ENCODE peak calls at places on chromosomes 11 and 22, in eight cellular contexts. One of them, this sample, is unnamed. For H3K27me3, the result is how much of the 10 kb centered on the place peaks cover.

GRCh38 chr11:77981346-77981947 is 13.0 kb downstream of the INTS4 start:
- DNase-seq in fibroblast of lung: no peak
- DNase-seq in A673: no peak
- DNase-seq in IMR-90: no peak
- DNase-seq in CD8-positive, alpha-beta T cell: no peak
- DNase-seq in tibial artery: no peak
- DNase-seq in heart right ventricle: no peak
- DNase-seq in spleen: no peak
- DNase-seq in this sample: no peak

GRCh38 chr11:2833051-2833937 is 52.3 kb downstream of the CDKN1C start:
- DNase-seq in tibial artery: no peak
- DNase-seq in IMR-90: no peak
- DNase-seq in CD8-positive, alpha-beta T cell: no peak
- DNase-seq in spleen: no peak
- DNase-seq in fibroblast of lung: no peak
- DNase-seq in heart right ventricle: peak
- DNase-seq in A673: no peak
- DNase-seq in this sample: no peak

GRCh38 chr11:111310088-111310487 is 11.7 kb downstream of the POU2AF3 start:
- DNase-seq in tibial artery: no peak
- DNase-seq in heart right ventricle: no peak
- DNase-seq in spleen: no peak
- DNase-seq in fibroblast of lung: no peak
- DNase-seq in CD8-positive, alpha-beta T cell: no peak
- DNase-seq in A673: peak
- DNase-seq in IMR-90: no peak
- DNase-seq in this sample: no peak

GRCh38 chr11:66860449-66860831 is 3.6 kb downstream of the LRFN4 start:
- DNase-seq in A673: no peak
- DNase-seq in fibroblast of lung: no peak
- DNase-seq in heart right ventricle: no peak
- DNase-seq in CD8-positive, alpha-beta T cell: no peak
- DNase-seq in spleen: no peak
- DNase-seq in tibial artery: no peak
- DNase-seq in IMR-90: no peak
- DNase-seq in this sample: no peak

GRCh38 chr11:22466809-22467208 is 128.6 kb downstream of the SLC17A6 start:
- DNase-seq in spleen: no peak
- DNase-seq in IMR-90: peak
- DNase-seq in tibial artery: no peak
- DNase-seq in CD8-positive, alpha-beta T cell: no peak
- DNase-seq in heart right ventricle: no peak
- DNase-seq in fibroblast of lung: peak
- DNase-seq in A673: no peak
- DNase-seq in this sample: peak

GRCh38 chr11:114619659-114620173 is 24.1 kb upstream of the NXPE4 start:
- DNase-seq in IMR-90: no peak
- DNase-seq in tibial artery: no peak
- DNase-seq in fibroblast of lung: no peak
- DNase-seq in A673: no peak
- DNase-seq in spleen: no peak
- DNase-seq in CD8-positive, alpha-beta T cell: no peak
- DNase-seq in heart right ventricle: no peak
- DNase-seq in this sample: no peak

GRCh38 chr11:74159642-74160041 is 11.2 kb downstream of the C2CD3 start:
- DNase-seq in tibial artery: no peak
- DNase-seq in CD8-positive, alpha-beta T cell: no peak
- DNase-seq in A673: no peak
- DNase-seq in fibroblast of lung: no peak
- DNase-seq in heart right ventricle: no peak
- DNase-seq in spleen: no peak
- DNase-seq in IMR-90: peak
- DNase-seq in this sample: no peak

GRCh38 chr11:8839957-8840945 is 70.7 kb upstream of the AKIP1 start:
- DNase-seq in A673: no peak
- DNase-seq in heart right ventricle: no peak
- DNase-seq in fibroblast of lung: peak
- DNase-seq in tibial artery: no peak
- DNase-seq in CD8-positive, alpha-beta T cell: no peak
- DNase-seq in IMR-90: peak
- DNase-seq in spleen: peak
- DNase-seq in this sample: no peak

GRCh38 chr11:19055016-19055415 is 5.5 kb downstream of the MRGPRX2 start:
- DNase-seq in fibroblast of lung: peak
- DNase-seq in A673: no peak
- DNase-seq in heart right ventricle: no peak
- DNase-seq in IMR-90: no peak
- DNase-seq in spleen: no peak
- DNase-seq in CD8-positive, alpha-beta T cell: no peak
- DNase-seq in tibial artery: no peak
- DNase-seq in this sample: no peak

GRCh38 chr11:110522456-110522855 is 92.7 kb downstream of the FDX1 start:
- DNase-seq in IMR-90: no peak
- DNase-seq in spleen: no peak
- DNase-seq in A673: peak
- DNase-seq in CD8-positive, alpha-beta T cell: no peak
- DNase-seq in tibial artery: no peak
- DNase-seq in heart right ventricle: no peak
- DNase-seq in fibroblast of lung: peak
- DNase-seq in this sample: no peak

GRCh38 chr11:75873417-75874148 is 58.6 kb downstream of the UVRAG start:
- DNase-seq in heart right ventricle: no peak
- DNase-seq in spleen: no peak
- DNase-seq in tibial artery: no peak
- DNase-seq in A673: no peak
- DNase-seq in IMR-90: no peak
- DNase-seq in CD8-positive, alpha-beta T cell: no peak
- DNase-seq in fibroblast of lung: no peak
- DNase-seq in this sample: no peak

GRCh38 chr11:102761646-102762238 is 18.7 kb downstream of the MMP10 start:
- DNase-seq in heart right ventricle: no peak
- DNase-seq in CD8-positive, alpha-beta T cell: no peak
- DNase-seq in A673: peak
- DNase-seq in fibroblast of lung: peak
- DNase-seq in spleen: no peak
- DNase-seq in tibial artery: no peak
- DNase-seq in IMR-90: no peak
- DNase-seq in this sample: peak

GRCh38 chr11:95154514-95154913 is 64.9 kb downstream of the ENDOD1 start:
- DNase-seq in A673: peak
- DNase-seq in tibial artery: no peak
- DNase-seq in heart right ventricle: no peak
- DNase-seq in CD8-positive, alpha-beta T cell: peak
- DNase-seq in fibroblast of lung: peak
- DNase-seq in spleen: no peak
- DNase-seq in IMR-90: peak
- DNase-seq in this sample: no peak

GRCh38 chr22:39598017-39598965 is 27.7 kb downstream of the CACNA1I start:
- DNase-seq in A673: no peak
- DNase-seq in CD8-positive, alpha-beta T cell: peak
- DNase-seq in tibial artery: no peak
- DNase-seq in IMR-90: no peak
- DNase-seq in heart right ventricle: peak
- DNase-seq in fibroblast of lung: no peak
- DNase-seq in spleen: peak
- DNase-seq in this sample: no peak

GRCh38 chr11:6855971-6856542 is 6.8 kb upstream of the OR10A2 start:
- DNase-seq in A673: no peak
- DNase-seq in spleen: no peak
- DNase-seq in heart right ventricle: no peak
- DNase-seq in IMR-90: peak
- DNase-seq in CD8-positive, alpha-beta T cell: no peak
- DNase-seq in tibial artery: no peak
- DNase-seq in fibroblast of lung: peak
- DNase-seq in this sample: peak

GRCh38 chr11:111846640-111847039 is 24.7 kb downstream of the ALG9 start:
- DNase-seq in A673: peak
- DNase-seq in spleen: no peak
- DNase-seq in IMR-90: peak
- DNase-seq in heart right ventricle: no peak
- DNase-seq in fibroblast of lung: peak
- DNase-seq in tibial artery: no peak
- DNase-seq in CD8-positive, alpha-beta T cell: no peak
- DNase-seq in this sample: peak

GRCh38 chr22:32181043-32181442 is 21.9 kb upstream of the C22orf42 start:
- DNase-seq in A673: no peak
- DNase-seq in IMR-90: no peak
- DNase-seq in fibroblast of lung: no peak
- DNase-seq in tibial artery: no peak
- DNase-seq in CD8-positive, alpha-beta T cell: no peak
- DNase-seq in spleen: no peak
- DNase-seq in heart right ventricle: no peak
- DNase-seq in this sample: no peak

GRCh38 chr11:43942651-43943356 is 367 bp downstream of the C11orf96 start:
- DNase-seq in A673: peak
- DNase-seq in tibial artery: peak
- DNase-seq in IMR-90: peak
- DNase-seq in spleen: no peak
- DNase-seq in fibroblast of lung: peak
- DNase-seq in heart right ventricle: peak
- DNase-seq in CD8-positive, alpha-beta T cell: no peak
- DNase-seq in this sample: peak

GRCh38 chr11:57900315-57900714 is 123.4 kb upstream of the OR9Q1 start:
- DNase-seq in spleen: no peak
- DNase-seq in fibroblast of lung: no peak
- DNase-seq in CD8-positive, alpha-beta T cell: no peak
- DNase-seq in heart right ventricle: no peak
- DNase-seq in tibial artery: no peak
- DNase-seq in A673: no peak
- DNase-seq in IMR-90: no peak
- DNase-seq in this sample: no peak

GRCh38 chr11:266676-267439 is 11.3 kb upstream of the NLRP6 start:
- DNase-seq in IMR-90: no peak
- DNase-seq in CD8-positive, alpha-beta T cell: peak
- DNase-seq in heart right ventricle: no peak
- DNase-seq in A673: no peak
- DNase-seq in spleen: peak
- DNase-seq in tibial artery: peak
- DNase-seq in fibroblast of lung: no peak
- DNase-seq in this sample: no peak

GRCh38 chr11:269146-269890 is 8.9 kb upstream of the NLRP6 start:
- DNase-seq in heart right ventricle: no peak
- DNase-seq in tibial artery: peak
- DNase-seq in spleen: peak
- DNase-seq in CD8-positive, alpha-beta T cell: peak
- DNase-seq in IMR-90: no peak
- DNase-seq in A673: no peak
- DNase-seq in fibroblast of lung: no peak
- DNase-seq in this sample: no peak

GRCh38 chr11:271316-271715 is 6.9 kb upstream of the NLRP6 start:
- DNase-seq in spleen: peak
- DNase-seq in tibial artery: no peak
- DNase-seq in IMR-90: no peak
- DNase-seq in A673: no peak
- DNase-seq in heart right ventricle: no peak
- DNase-seq in fibroblast of lung: no peak
- DNase-seq in CD8-positive, alpha-beta T cell: no peak
- DNase-seq in this sample: no peak

GRCh38 chr11:270451-271208 is 7.6 kb upstream of the NLRP6 start:
- DNase-seq in CD8-positive, alpha-beta T cell: no peak
- DNase-seq in tibial artery: peak
- DNase-seq in IMR-90: no peak
- DNase-seq in fibroblast of lung: no peak
- DNase-seq in spleen: peak
- DNase-seq in A673: no peak
- DNase-seq in heart right ventricle: no peak
- DNase-seq in this sample: no peak

DNA sequence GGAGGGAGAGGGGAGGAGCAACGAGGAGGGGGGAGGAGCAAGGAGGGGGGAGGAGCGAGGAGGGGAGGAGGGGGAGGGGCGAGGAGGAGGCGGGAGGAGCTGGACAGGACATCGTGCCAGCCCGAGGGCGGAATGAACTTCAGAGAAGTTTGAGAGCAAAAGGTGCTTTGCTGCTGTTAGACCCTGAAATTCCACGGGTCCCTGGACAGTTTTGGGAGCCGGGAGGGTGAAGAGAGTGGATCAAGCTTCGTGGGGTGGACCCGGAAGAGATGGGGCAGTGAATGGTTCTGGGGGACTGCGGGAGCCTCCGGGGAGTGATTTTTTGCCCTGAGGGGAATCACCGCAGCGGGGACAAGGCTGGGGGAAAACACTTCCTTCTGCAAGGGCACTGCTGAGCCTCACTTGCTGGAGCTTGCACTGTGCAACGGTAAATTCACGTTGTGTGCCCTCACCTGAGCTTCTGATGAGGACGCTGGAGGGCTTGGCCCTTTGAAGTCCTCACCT is 10.7 kb upstream of the NLRP6 start:
- DNase-seq in A673: no peak
- DNase-seq in CD8-positive, alpha-beta T cell: peak
- DNase-seq in spleen: peak
- DNase-seq in heart right ventricle: no peak
- DNase-seq in fibroblast of lung: no peak
- DNase-seq in IMR-90: no peak
- DNase-seq in tibial artery: peak
- DNase-seq in this sample: no peak
- H3K4me3 ChIP-seq in A673: no peak
- H3K4me3 ChIP-seq in CD8-positive, alpha-beta T cell: peak
- H3K4me3 ChIP-seq in spleen: peak
- H3K4me3 ChIP-seq in heart right ventricle: peak
- H3K4me3 ChIP-seq in fibroblast of lung: no peak
- H3K4me3 ChIP-seq in IMR-90: no peak
- H3K4me3 ChIP-seq in tibial artery: peak
- H3K4me3 ChIP-seq in this sample: no peak

DNA sequence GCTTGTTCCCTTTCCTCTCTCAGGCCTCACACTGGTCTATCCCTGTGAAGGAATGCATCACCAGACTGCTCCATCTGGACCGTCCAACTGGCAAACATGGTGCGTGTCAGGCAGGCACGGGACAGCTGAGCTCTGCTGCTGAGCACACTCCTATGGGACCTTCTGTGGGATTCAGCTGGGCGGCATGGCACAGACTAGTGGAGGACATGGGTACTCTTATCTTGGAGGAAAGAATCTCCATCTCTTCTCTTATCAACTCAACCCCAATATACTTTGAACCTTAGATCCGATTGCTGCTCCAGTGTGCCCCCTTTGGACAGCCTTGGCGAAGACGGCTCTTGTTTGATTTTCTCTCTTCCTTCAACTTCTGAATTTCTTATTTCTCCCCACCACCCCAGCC is 593.6 kb downstream of the ETS1 start:
- DNase-seq in A673: peak
- DNase-seq in spleen: no peak
- DNase-seq in tibial artery: no peak
- DNase-seq in IMR-90: no peak
- DNase-seq in CD8-positive, alpha-beta T cell: no peak
- DNase-seq in heart right ventricle: no peak
- DNase-seq in fibroblast of lung: no peak
- DNase-seq in this sample: no peak
- TF ChIP-seq CTCF in A673: peak
- TF ChIP-seq CTCF in spleen: no peak
- TF ChIP-seq CTCF in tibial artery: no peak
- TF ChIP-seq CTCF in IMR-90: no peak
- TF ChIP-seq CTCF in CD8-positive, alpha-beta T cell: no peak
- TF ChIP-seq CTCF in heart right ventricle: no peak
- TF ChIP-seq CTCF in fibroblast of lung: peak
- TF ChIP-seq CTCF in this sample: peak

GRCh38 chr22:20794132-20794990 is 20.4 kb downstream of the SERPIND1 start:
- DNase-seq in heart right ventricle: no peak
- DNase-seq in spleen: no peak
- DNase-seq in A673: no peak
- DNase-seq in tibial artery: no peak
- DNase-seq in IMR-90: no peak
- DNase-seq in fibroblast of lung: no peak
- DNase-seq in CD8-positive, alpha-beta T cell: no peak
- DNase-seq in this sample: no peak
- H3K27me3 ChIP-seq in heart right ventricle: under half
- H3K27me3 ChIP-seq in spleen: under half
- H3K27me3 ChIP-seq in A673: under half
- H3K27me3 ChIP-seq in tibial artery: under half
- H3K27me3 ChIP-seq in IMR-90: under half
- H3K27me3 ChIP-seq in fibroblast of lung: under half
- H3K27me3 ChIP-seq in CD8-positive, alpha-beta T cell: under half
- H3K27me3 ChIP-seq in this sample: under half

GRCh38 chr22:27859336-27859735 is 57.8 kb upstream of the MN1 start:
- DNase-seq in fibroblast of lung: no peak
- DNase-seq in heart right ventricle: no peak
- DNase-seq in A673: no peak
- DNase-seq in CD8-positive, alpha-beta T cell: no peak
- DNase-seq in spleen: no peak
- DNase-seq in tibial artery: no peak
- DNase-seq in IMR-90: peak
- DNase-seq in this sample: no peak
- H3K4me3 ChIP-seq in fibroblast of lung: peak
- H3K4me3 ChIP-seq in heart right ventricle: no peak
- H3K4me3 ChIP-seq in A673: no peak
- H3K4me3 ChIP-seq in CD8-positive, alpha-beta T cell: no peak
- H3K4me3 ChIP-seq in spleen: no peak
- H3K4me3 ChIP-seq in tibial artery: no peak
- H3K4me3 ChIP-seq in IMR-90: no peak
- H3K4me3 ChIP-seq in this sample: no peak

This sample was measured in brain microvascular endothelial cell.